ENCODE peak calls at places on chromosomes 12 and 14, in four cellular contexts. One of them, this sample, is unnamed.
A peak's percentile ranks its signal among the peaks of the same experiment; 100 is the strongest.

GRCh38 chr14:49691031-49691430 is 1.9 kb upstream of the KLHDC1 start:
- DNase-seq in uterus: no peak
- DNase-seq in prostate gland: no peak
- DNase-seq in ascending aorta: no peak
- DNase-seq in this sample: no peak

GRCh38 chr14:22184157-22185025 is 404.6 kb downstream of the DAD1 start:
- DNase-seq in uterus: no peak
- DNase-seq in prostate gland: no peak
- DNase-seq in ascending aorta: no peak
- DNase-seq in this sample: no peak

GRCh38 chr12:6045438-6045837 is 79.0 kb downstream of the VWF start:
- DNase-seq in uterus: no peak
- DNase-seq in prostate gland: no peak
- DNase-seq in ascending aorta: no peak
- DNase-seq in this sample: no peak

GRCh38 chr12:124663206-124663605 is 95.8 kb upstream of the NCOR2 start:
- DNase-seq in uterus: no peak
- DNase-seq in prostate gland: no peak
- DNase-seq in ascending aorta: no peak
- DNase-seq in this sample: no peak

GRCh38 chr12:359091-359490 is 30.0 kb downstream of the KDM5A start:
- DNase-seq in uterus: no peak
- DNase-seq in prostate gland: no peak
- DNase-seq in ascending aorta: no peak
- DNase-seq in this sample: no peak

GRCh38 chr12:94267907-94268575 is 119.7 kb downstream of the PLXNC1 start:
- DNase-seq in uterus: no peak
- DNase-seq in prostate gland: no peak
- DNase-seq in ascending aorta: no peak
- DNase-seq in this sample: no peak

GRCh38 chr14:54652188-54652889 is 85.4 kb downstream of the SAMD4A start:
- DNase-seq in uterus: peak; percentile 93
- DNase-seq in prostate gland: peak; percentile 76
- DNase-seq in ascending aorta: peak; percentile 73
- DNase-seq in this sample: peak; percentile 85

GRCh38 chr12:106248849-106249371 is 1.1 kb upstream of the CKAP4 start:
- DNase-seq in uterus: no peak
- DNase-seq in prostate gland: no peak
- DNase-seq in ascending aorta: no peak
- DNase-seq in this sample: no peak

GRCh38 chr14:50659327-50659974 is 8.7 kb downstream of the SAV1 start:
- DNase-seq in uterus: no peak
- DNase-seq in prostate gland: peak; percentile 61
- DNase-seq in ascending aorta: no peak
- DNase-seq in this sample: no peak

GRCh38 chr12:127911289-127911688 is 355.7 kb upstream of the TMEM132C start:
- DNase-seq in uterus: no peak
- DNase-seq in prostate gland: no peak
- DNase-seq in ascending aorta: no peak
- DNase-seq in this sample: no peak

GRCh38 chr12:56374726-56375597 is 12.3 kb upstream of the APOF start:
- DNase-seq in uterus: no peak
- DNase-seq in prostate gland: no peak
- DNase-seq in ascending aorta: no peak
- DNase-seq in this sample: no peak

GRCh38 chr14:39372656-39373055 is 59.6 kb downstream of the FBXO33 start:
- DNase-seq in uterus: no peak
- DNase-seq in prostate gland: no peak
- DNase-seq in ascending aorta: no peak
- DNase-seq in this sample: no peak

GRCh38 chr14:99257673-99258221 is 14.2 kb downstream of the BCL11B start:
- DNase-seq in uterus: no peak
- DNase-seq in prostate gland: no peak
- DNase-seq in ascending aorta: no peak
- DNase-seq in this sample: no peak

GRCh38 chr14:99257122-99257672 is 14.8 kb downstream of the BCL11B start:
- DNase-seq in uterus: no peak
- DNase-seq in prostate gland: no peak
- DNase-seq in ascending aorta: no peak
- DNase-seq in this sample: no peak

GRCh38 chr14:99258341-99258781 is 13.6 kb downstream of the BCL11B start:
- DNase-seq in uterus: no peak
- DNase-seq in prostate gland: no peak
- DNase-seq in ascending aorta: no peak
- DNase-seq in this sample: no peak

GRCh38 chr14:99255621-99256482 is 16.1 kb downstream of the BCL11B start:
- DNase-seq in uterus: no peak
- DNase-seq in prostate gland: no peak
- DNase-seq in ascending aorta: no peak
- DNase-seq in this sample: no peak

DNA sequence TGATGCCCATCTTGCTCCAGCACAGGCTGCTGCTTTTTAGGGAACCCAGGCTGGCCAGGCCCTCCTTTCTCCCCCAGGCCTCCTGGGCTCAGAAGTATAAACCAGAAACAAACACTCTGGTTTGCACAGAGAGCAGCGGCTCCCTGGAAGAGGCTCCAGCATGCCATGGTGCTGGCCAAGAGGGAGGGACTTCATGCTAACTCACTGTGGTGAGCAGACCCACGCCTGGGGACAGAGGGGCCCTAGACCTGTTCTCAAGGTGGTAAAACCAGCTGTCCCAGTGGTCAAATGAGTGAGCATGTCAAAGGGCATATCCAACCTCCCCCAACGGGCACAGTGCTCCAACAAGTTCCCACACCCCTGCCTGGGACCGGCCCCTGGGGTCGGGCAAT is 15.5 kb downstream of the BCL11B start:
- DNase-seq in uterus: no peak
- DNase-seq in prostate gland: no peak
- DNase-seq in ascending aorta: no peak
- DNase-seq in this sample: no peak
- H3K27me3 ChIP-seq in uterus: no peaks in the 10 kb centered on the region
- H3K27me3 ChIP-seq in prostate gland: peaks cover 13% of the 10 kb centered on the region
- H3K27me3 ChIP-seq in ascending aorta: no peaks in the 10 kb centered on the region
- H3K27me3 ChIP-seq in this sample: no peaks in the 10 kb centered on the region

DNA sequence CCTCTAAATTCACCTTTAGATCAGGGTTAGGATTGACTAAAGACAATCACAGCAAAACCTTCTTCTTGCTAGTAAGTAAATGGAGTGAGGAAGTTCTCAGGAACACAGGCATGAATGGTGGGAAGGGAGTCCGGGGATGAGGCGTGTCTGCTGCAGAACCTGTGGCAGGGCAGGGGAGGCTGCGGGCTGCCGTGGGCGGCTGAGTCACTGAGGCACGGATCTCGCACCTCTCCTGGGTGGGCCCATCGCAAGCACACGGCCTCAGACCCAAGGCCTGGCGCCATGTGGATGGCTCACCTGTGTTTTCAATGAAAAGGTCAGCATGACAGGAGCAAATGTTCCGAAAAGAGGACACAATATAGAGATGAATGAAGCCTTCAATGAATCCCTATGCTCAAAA is 85.4 kb downstream of the PIWIL1 start:
- DNase-seq in uterus: no peak
- DNase-seq in prostate gland: no peak
- DNase-seq in ascending aorta: no peak
- DNase-seq in this sample: no peak
- H3K9me3 ChIP-seq in uterus: no peaks in the 10 kb centered on the region
- H3K9me3 ChIP-seq in prostate gland: no peaks in the 10 kb centered on the region
- H3K9me3 ChIP-seq in ascending aorta: no peaks in the 10 kb centered on the region
- H3K9me3 ChIP-seq in this sample: no peaks in the 10 kb centered on the region

GRCh38 chr12:27970981-27971489 is 1.5 kb downstream of the PTHLH start:
- DNase-seq in uterus: no peak
- DNase-seq in prostate gland: no peak
- DNase-seq in ascending aorta: no peak
- DNase-seq in this sample: no peak
- H3K27me3 ChIP-seq in uterus: no peaks in the 10 kb centered on the region
- H3K27me3 ChIP-seq in prostate gland: peaks cover 9% of the 10 kb centered on the region
- H3K27me3 ChIP-seq in ascending aorta: no peaks in the 10 kb centered on the region
- H3K27me3 ChIP-seq in this sample: peaks cover 3% of the 10 kb centered on the region

GRCh38 chr12:34236073-34236472 is 213.8 kb downstream of the ALG10 start:
- DNase-seq in uterus: no peak
- DNase-seq in prostate gland: no peak
- DNase-seq in ascending aorta: no peak
- DNase-seq in this sample: no peak
- H3K9me3 ChIP-seq in uterus: no peaks in the 10 kb centered on the region
- H3K9me3 ChIP-seq in prostate gland: no peaks in the 10 kb centered on the region
- H3K9me3 ChIP-seq in ascending aorta: no peaks in the 10 kb centered on the region
- H3K9me3 ChIP-seq in this sample: no peaks in the 10 kb centered on the region

GRCh38 chr14:106837870-106838269 is 1311.5 kb downstream of the TMEM121 start:
- DNase-seq in uterus: no peak
- DNase-seq in prostate gland: no peak
- DNase-seq in ascending aorta: no peak
- DNase-seq in this sample: no peak
- H3K27me3 ChIP-seq in uterus: no peaks in the 10 kb centered on the region
- H3K27me3 ChIP-seq in prostate gland: no peaks in the 10 kb centered on the region
- H3K27me3 ChIP-seq in ascending aorta: no peaks in the 10 kb centered on the region
- H3K27me3 ChIP-seq in this sample: no peaks in the 10 kb centered on the region